ENCODE peak calls at places on chromosomes 5 and 9, in five cellular contexts. One of them, this sample, is unnamed.

GRCh38 chr5:135081240-135081639 is 47.2 kb upstream of the PITX1 start:
- DNase-seq in HepG2: no peak
- DNase-seq in GM12891: no peak
- DNase-seq in K562: no peak
- DNase-seq in H1: no peak
- DNase-seq in this sample: no peak

GRCh38 chr5:56440871-56441740 is 208.0 kb upstream of the ANKRD55 start:
- DNase-seq in HepG2: peak; percentile 96
- DNase-seq in GM12891: no peak
- DNase-seq in K562: no peak
- DNase-seq in H1: no peak
- DNase-seq in this sample: no peak

GRCh38 chr5:123285122-123286011 is 137.8 kb downstream of the CEP120 start:
- DNase-seq in HepG2: no peak
- DNase-seq in GM12891: no peak
- DNase-seq in K562: no peak
- DNase-seq in H1: peak; percentile 54
- DNase-seq in this sample: no peak

GRCh38 chr5:144404672-144405071 is 234.0 kb downstream of the KCTD16 start:
- DNase-seq in HepG2: no peak
- DNase-seq in GM12891: no peak
- DNase-seq in K562: no peak
- DNase-seq in H1: no peak
- DNase-seq in this sample: no peak

GRCh38 chr9:28774433-28775029 is 1201.2 kb upstream of the C9orf72 start:
- DNase-seq in HepG2: peak; percentile 18
- DNase-seq in GM12891: no peak
- DNase-seq in K562: no peak
- DNase-seq in H1: no peak
- DNase-seq in this sample: no peak

GRCh38 chr5:4348919-4349318 is 753.3 kb downstream of the IRX1 start:
- DNase-seq in HepG2: no peak
- DNase-seq in GM12891: no peak
- DNase-seq in K562: no peak
- DNase-seq in H1: no peak
- DNase-seq in this sample: no peak

GRCh38 chr9:133711428-133712220 is 26.5 kb downstream of the SARDH start:
- DNase-seq in HepG2: no peak
- DNase-seq in GM12891: no peak
- DNase-seq in K562: no peak
- DNase-seq in H1: no peak
- DNase-seq in this sample: no peak

GRCh38 chr5:91955610-91956009 is 572.5 kb upstream of the ARRDC3 start:
- DNase-seq in HepG2: no peak
- DNase-seq in GM12891: no peak
- DNase-seq in K562: no peak
- DNase-seq in H1: no peak
- DNase-seq in this sample: no peak

GRCh38 chr5:169142264-169142970 is 158.5 kb downstream of the SLIT3 start:
- DNase-seq in HepG2: no peak
- DNase-seq in GM12891: no peak
- DNase-seq in K562: no peak
- DNase-seq in H1: no peak
- DNase-seq in this sample: no peak

GRCh38 chr9:22084336-22085035 is 75.4 kb upstream of the CDKN2B start:
- DNase-seq in HepG2: peak; percentile 7
- DNase-seq in GM12891: no peak
- DNase-seq in K562: no peak
- DNase-seq in H1: no peak
- DNase-seq in this sample: no peak

GRCh38 chr5:172868924-172869565 is 35.0 kb downstream of the ERGIC1 start:
- DNase-seq in HepG2: peak; percentile 64
- DNase-seq in GM12891: no peak
- DNase-seq in K562: peak; percentile 44
- DNase-seq in H1: no peak
- DNase-seq in this sample: no peak

GRCh38 chr9:125570246-125570645 is 136.8 kb downstream of the MAPKAP1 start:
- DNase-seq in HepG2: no peak
- DNase-seq in GM12891: no peak
- DNase-seq in K562: no peak
- DNase-seq in H1: no peak
- DNase-seq in this sample: no peak

GRCh38 chr9:118954822-118955221 is 414.4 kb downstream of the BRINP1 start:
- DNase-seq in HepG2: no peak
- DNase-seq in GM12891: no peak
- DNase-seq in K562: no peak
- DNase-seq in H1: no peak
- DNase-seq in this sample: no peak

GRCh38 chr5:149664666-149665415 is 65.3 kb upstream of the PPARGC1B start:
- DNase-seq in HepG2: no peak
- DNase-seq in GM12891: no peak
- DNase-seq in K562: no peak
- DNase-seq in H1: no peak
- DNase-seq in this sample: no peak

GRCh38 chr5:115586525-115587146 is 15.6 kb downstream of the TICAM2 start:
- DNase-seq in HepG2: peak; percentile 4
- DNase-seq in GM12891: no peak
- DNase-seq in K562: peak; percentile 25
- DNase-seq in H1: no peak
- DNase-seq in this sample: no peak

GRCh38 chr5:179023528-179024189 is at the start of gene ZNF879:
- DNase-seq in HepG2: peak; percentile 80
- DNase-seq in GM12891: peak; percentile 19
- DNase-seq in K562: peak; percentile 81
- DNase-seq in H1: peak; percentile 92
- DNase-seq in this sample: no peak

GRCh38 chr5:123094919-123095693 is 6.1 kb downstream of the PRDM6 start:
- DNase-seq in HepG2: no peak
- DNase-seq in GM12891: no peak
- DNase-seq in K562: no peak
- DNase-seq in H1: peak; percentile 85
- DNase-seq in this sample: no peak

GRCh38 chr5:89268460-89268859 is 385.5 kb upstream of the MEF2C start:
- DNase-seq in HepG2: no peak
- DNase-seq in GM12891: no peak
- DNase-seq in K562: no peak
- DNase-seq in H1: no peak
- DNase-seq in this sample: no peak

GRCh38 chr5:9316733-9317132 is 229.1 kb downstream of the SEMA5A start:
- DNase-seq in HepG2: no peak
- DNase-seq in GM12891: no peak
- DNase-seq in K562: no peak
- DNase-seq in H1: no peak
- DNase-seq in this sample: no peak

GRCh38 chr5:116420540-116420939 is 154.1 kb downstream of the SEMA6A start:
- DNase-seq in HepG2: no peak
- DNase-seq in GM12891: no peak
- DNase-seq in K562: no peak
- DNase-seq in H1: no peak
- DNase-seq in this sample: no peak

GRCh38 chr5:169296456-169297220 is 4.3 kb downstream of the SLIT3 start:
- DNase-seq in HepG2: no peak
- DNase-seq in GM12891: no peak
- DNase-seq in K562: no peak
- DNase-seq in H1: no peak
- DNase-seq in this sample: no peak

GRCh38 chr9:82604947-82605656 is 457.8 kb downstream of the RASEF start:
- DNase-seq in HepG2: peak; percentile 76
- DNase-seq in GM12891: no peak
- DNase-seq in K562: no peak
- DNase-seq in H1: no peak
- DNase-seq in this sample: no peak

GRCh38 chr5:1203968-1204692 is 2.7 kb downstream of the SLC6A19 start:
- DNase-seq in HepG2: no peak
- DNase-seq in GM12891: no peak
- DNase-seq in K562: no peak
- DNase-seq in H1: no peak
- DNase-seq in this sample: no peak

GRCh38 chr5:13913962-13914361 is 30.5 kb downstream of the DNAH5 start:
- DNase-seq in HepG2: no peak
- DNase-seq in GM12891: no peak
- DNase-seq in K562: no peak
- DNase-seq in H1: no peak
- DNase-seq in this sample: no peak

GRCh38 chr5:66089384-66089783 is 54.7 kb upstream of the SREK1 start:
- DNase-seq in HepG2: no peak
- DNase-seq in GM12891: no peak
- DNase-seq in K562: no peak
- DNase-seq in H1: no peak
- DNase-seq in this sample: no peak

GRCh38 chr9:109771084-109771483 is 8.9 kb upstream of the PALM2AKAP2 start:
- DNase-seq in HepG2: no peak
- DNase-seq in GM12891: no peak
- DNase-seq in K562: no peak
- DNase-seq in H1: no peak
- DNase-seq in this sample: no peak

GRCh38 chr9:129835128-129835859 is at the start of the genes C9orf78 and USP20:
- DNase-seq in HepG2: peak; percentile 90
- DNase-seq in GM12891: peak; percentile 97
- DNase-seq in K562: peak; percentile 100
- DNase-seq in H1: peak; percentile 96
- DNase-seq in this sample: peak; percentile 96

GRCh38 chr9:90100014-90100413 is 495.2 kb downstream of the GADD45G start:
- DNase-seq in HepG2: no peak
- DNase-seq in GM12891: no peak
- DNase-seq in K562: no peak
- DNase-seq in H1: no peak
- DNase-seq in this sample: no peak

GRCh38 chr9:33290994-33291397 is 680 bp downstream of the NFX1 start:
- DNase-seq in HepG2: peak; percentile 54
- DNase-seq in GM12891: no peak
- DNase-seq in K562: peak; percentile 88
- DNase-seq in H1: no peak
- DNase-seq in this sample: no peak

GRCh38 chr5:1315709-1316587 is 21.1 kb upstream of the TERT start:
- DNase-seq in HepG2: peak; percentile 80
- DNase-seq in GM12891: peak; percentile 72
- DNase-seq in K562: peak; percentile 65
- DNase-seq in H1: no peak
- DNase-seq in this sample: peak; percentile 77

GRCh38 chr5:79255786-79256557 is 20.0 kb downstream of the JMY start:
- DNase-seq in HepG2: peak; percentile 45
- DNase-seq in GM12891: no peak
- DNase-seq in K562: peak; percentile 48
- DNase-seq in H1: peak; percentile 78
- DNase-seq in this sample: no peak

DNA sequence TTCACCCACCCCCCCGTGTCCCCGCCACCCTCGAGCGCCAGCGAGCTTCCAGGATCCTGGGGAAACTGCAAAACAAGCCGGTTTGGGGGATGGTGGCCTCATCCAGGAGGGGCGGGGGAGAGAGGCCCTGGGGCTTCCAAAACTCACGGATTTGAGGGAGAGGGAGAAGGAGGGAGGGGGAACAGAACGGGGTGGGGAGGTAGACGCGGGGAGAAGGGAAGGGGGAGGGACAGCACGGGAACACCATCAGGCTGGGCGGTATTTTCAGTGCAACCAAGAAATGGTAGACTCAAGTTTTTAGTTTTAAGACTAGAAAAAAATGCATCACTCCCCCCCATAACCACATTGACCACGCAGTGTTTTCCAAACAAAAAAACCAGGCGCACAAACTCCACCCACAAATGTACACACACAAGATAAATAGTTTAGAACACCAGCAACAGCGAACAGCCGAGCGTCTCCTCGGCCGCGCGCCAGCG is 1.4 kb downstream of the NRARP start:
- DNase-seq in HepG2: no peak
- DNase-seq in GM12891: no peak
- DNase-seq in K562: peak; percentile 75
- DNase-seq in H1: peak; percentile 58
- DNase-seq in this sample: no peak
- TF ChIP-seq POLR2A in HepG2: no peak
- TF ChIP-seq POLR2A in GM12891: no peak
- TF ChIP-seq POLR2A in K562: no peak
- TF ChIP-seq POLR2A in H1: no peak
- TF ChIP-seq POLR2A in this sample: no peak

DNA sequence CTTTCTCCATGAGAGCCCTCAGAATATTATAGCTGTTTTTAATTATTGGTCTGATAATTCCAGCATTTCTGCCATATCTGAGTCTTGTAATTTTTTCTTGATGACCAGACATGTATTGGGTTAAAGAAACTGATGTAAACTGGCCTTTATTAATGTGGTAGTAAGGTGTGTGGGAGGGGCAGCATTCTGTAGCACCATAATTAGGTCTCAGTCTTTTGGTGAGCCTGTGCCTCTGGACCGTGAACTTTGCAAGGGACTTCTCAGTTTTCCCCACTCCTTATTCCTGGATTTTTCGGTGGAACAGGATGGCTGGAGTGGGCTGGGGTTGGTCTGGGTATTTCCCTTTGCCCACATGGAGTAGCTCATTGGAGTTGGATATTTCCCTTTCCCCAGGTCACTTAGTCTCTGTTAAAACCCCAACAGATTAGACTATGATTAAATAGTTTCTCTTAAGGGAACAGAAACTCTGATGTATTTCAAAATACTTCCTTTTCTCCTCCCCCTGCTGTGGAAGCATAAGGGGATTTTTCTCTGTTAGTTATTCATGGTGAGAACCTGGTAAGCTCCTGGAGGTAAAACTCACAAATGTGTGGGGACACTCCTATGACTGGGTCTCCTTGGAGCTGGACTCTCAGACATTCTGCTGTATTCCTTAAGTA is 52.4 kb downstream of the FSD1L start:
- DNase-seq in HepG2: no peak
- DNase-seq in GM12891: peak; percentile 8
- DNase-seq in K562: no peak
- DNase-seq in H1: no peak
- DNase-seq in this sample: no peak
- TF ChIP-seq TAF1 in HepG2: no peak
- TF ChIP-seq TAF1 in GM12891: peak; percentile 32
- TF ChIP-seq TAF1 in K562: no peak
- TF ChIP-seq TAF1 in H1: no peak
- TF ChIP-seq TAF1 in this sample: no peak

GRCh38 chr9:6007770-6008168 is 7.7 kb downstream of the RANBP6 start:
- DNase-seq in HepG2: peak; percentile 54
- DNase-seq in GM12891: peak; percentile 47
- DNase-seq in K562: peak; percentile 78
- DNase-seq in H1: peak; percentile 85
- DNase-seq in this sample: peak; percentile 51
- TF ChIP-seq POLR2A in HepG2: peak; percentile 25
- TF ChIP-seq POLR2A in GM12891: no peak
- TF ChIP-seq POLR2A in K562: no peak
- TF ChIP-seq POLR2A in H1: no peak
- TF ChIP-seq POLR2A in this sample: peak; percentile 53

GRCh38 chr9:115587310-115587709 is 469.4 kb upstream of the TNC start:
- DNase-seq in HepG2: no peak
- DNase-seq in GM12891: no peak
- DNase-seq in K562: no peak
- DNase-seq in H1: no peak
- DNase-seq in this sample: no peak

GRCh38 chr9:115590016-115590415 is 472.1 kb upstream of the TNC start:
- DNase-seq in HepG2: no peak
- DNase-seq in GM12891: no peak
- DNase-seq in K562: no peak
- DNase-seq in H1: no peak
- DNase-seq in this sample: no peak

GRCh38 chr9:115594551-115594950 is 476.6 kb upstream of the TNC start:
- DNase-seq in HepG2: no peak
- DNase-seq in GM12891: no peak
- DNase-seq in K562: no peak
- DNase-seq in H1: no peak
- DNase-seq in this sample: no peak

GRCh38 chr9:115593587-115594091 is 475.7 kb upstream of the TNC start:
- DNase-seq in HepG2: peak; percentile 4
- DNase-seq in GM12891: peak; percentile 6
- DNase-seq in K562: peak; percentile 9
- DNase-seq in H1: peak; percentile 49
- DNase-seq in this sample: no peak

GRCh38 chr9:115591584-115591984 is 473.6 kb upstream of the TNC start:
- DNase-seq in HepG2: peak; percentile 74
- DNase-seq in GM12891: no peak
- DNase-seq in K562: peak; percentile 52
- DNase-seq in H1: peak; percentile 48
- DNase-seq in this sample: no peak
- TF ChIP-seq TAF1 in HepG2: no peak
- TF ChIP-seq TAF1 in GM12891: no peak
- TF ChIP-seq TAF1 in K562: no peak
- TF ChIP-seq TAF1 in H1: no peak
- TF ChIP-seq TAF1 in this sample: no peak